ENCODE peak calls at places on chromosome 7, in five cellular contexts. A is keratinocyte, I is MM.1S, Z is right lobe of liver, T is PC-3. M is an unnamed sample.

GRCh38 chr7:142440219-142441073 is 182.6 kb upstream of the PRSS58 start:
- DNase-seq in A (peak; percentile 15), I (peak; percentile 36), Z (no peak), T (peak; percentile 95), M (no peak)

GRCh38 chr7:55512635-55513034 is 59.7 kb downstream of the VOPP1 start:
- DNase-seq in A (no peak), I (no peak), Z (no peak), T (no peak), M (no peak)

GRCh38 chr7:147771344-147771743 is 819.2 kb upstream of the C7orf33 start:
- DNase-seq in A (no peak), I (no peak), Z (no peak), T (no peak), M (no peak)

GRCh38 chr7:76231583-76231982 is 29.9 kb downstream of the SRRM3 start:
- DNase-seq in A (no peak), I (no peak), Z (no peak), T (peak; percentile 21), M (no peak)

GRCh38 chr7:83648464-83649241 is at the start of gene SEMA3E:
- DNase-seq in A (no peak), I (no peak), Z (no peak), T (peak; percentile 52), M (no peak)

GRCh38 chr7:23700058-23700457 is 10.0 kb upstream of the STK31 start:
- DNase-seq in A (no peak), I (no peak), Z (no peak), T (no peak), M (no peak)

GRCh38 chr7:107167483-107168232 is 1.1 kb upstream of the HBP1 start:
- DNase-seq in A (peak; percentile 59), I (peak; percentile 79), Z (peak; percentile 74), T (peak; percentile 78), M (no peak)

GRCh38 chr7:74010407-74010806 is 17.6 kb upstream of the ELN start:
- DNase-seq in A (no peak), I (no peak), Z (no peak), T (no peak), M (no peak)

GRCh38 chr7:127731431-127732080 is 79.6 kb downstream of the SND1 start:
- DNase-seq in A (no peak), I (no peak), Z (no peak), T (no peak), M (no peak)

GRCh38 chr7:96707901-96708774 is 1.5 kb downstream of the SEM1 start:
- DNase-seq in A (no peak), I (no peak), Z (no peak), T (peak; percentile 36), M (no peak)

GRCh38 chr7:13262929-13263530 is 575.6 kb downstream of the ARL4A start:
- DNase-seq in A (no peak), I (peak; percentile 54), Z (no peak), T (peak; percentile 74), M (no peak)

GRCh38 chr7:51023547-51023946 is 240.9 kb upstream of the GRB10 start:
- DNase-seq in A (no peak), I (no peak), Z (no peak), T (no peak), M (no peak)

GRCh38 chr7:83178066-83178465 is 15.4 kb upstream of the PCLO start:
- DNase-seq in A (no peak), I (no peak), Z (no peak), T (no peak), M (no peak)

GRCh38 chr7:55152490-55152889 is 133.7 kb downstream of the EGFR start:
- DNase-seq in A (no peak), I (no peak), Z (no peak), T (no peak), M (peak; percentile 58)

GRCh38 chr7:25169683-25170082 is 44.6 kb upstream of the CYCS start:
- DNase-seq in A (no peak), I (no peak), Z (no peak), T (no peak), M (no peak)

GRCh38 chr7:121504478-121504877 is 108.4 kb upstream of the FAM3C start:
- DNase-seq in A (peak; percentile 25), I (no peak), Z (no peak), T (peak; percentile 76), M (no peak)

GRCh38 chr7:6436385-6436685 is 11.4 kb downstream of the DAGLB start:
- DNase-seq in A (no peak), I (peak; percentile 83), Z (no peak), T (no peak), M (no peak)

GRCh38 chr7:28682811-28683210 is 270.5 kb downstream of the CREB5 start:
- DNase-seq in A (no peak), I (no peak), Z (no peak), T (no peak), M (no peak)

GRCh38 chr7:41754046-41754445 is 51.2 kb upstream of the INHBA start:
- DNase-seq in A (no peak), I (no peak), Z (no peak), T (peak; percentile 28), M (no peak)

GRCh38 chr7:70694909-70695803 is 436.8 kb upstream of the GALNT17 start:
- DNase-seq in A (no peak), I (peak; percentile 15), Z (peak; percentile 57), T (no peak), M (no peak)

GRCh38 chr7:141397236-141398163 is 153.7 kb upstream of the AGK start:
- DNase-seq in A (no peak), I (no peak), Z (no peak), T (no peak), M (no peak)

GRCh38 chr7:711967-712600 is 14.4 kb upstream of the DNAAF5 start:
- DNase-seq in A (no peak), I (no peak), Z (no peak), T (no peak), M (peak; percentile 51)

GRCh38 chr7:36958094-36958718 is 233.9 kb upstream of the AOAH start:
- DNase-seq in A (no peak), I (no peak), Z (no peak), T (no peak), M (no peak)

GRCh38 chr7:53246974-53247373 is 211.5 kb downstream of the POM121L12 start:
- DNase-seq in A (no peak), I (no peak), Z (no peak), T (no peak), M (no peak)

GRCh38 chr7:129751916-129752315 is 140.4 kb downstream of the NRF1 start:
- DNase-seq in A (no peak), I (no peak), Z (no peak), T (no peak), M (no peak)

GRCh38 chr7:139776486-139777303 is 1.1 kb downstream of the HIPK2 start:
- DNase-seq in A (no peak), I (peak; percentile 74), Z (peak; percentile 70), T (peak; percentile 16), M (peak; percentile 83)

GRCh38 chr7:43492906-43493305 is 90.0 kb upstream of the STK17A start:
- DNase-seq in A (no peak), I (no peak), Z (no peak), T (no peak), M (no peak)
- H3K27ac ChIP-seq in A (no peak overlapping the region), I (no peak overlapping the region), Z (no peak overlapping the region), T (no peak overlapping the region), M (no peak overlapping the region)

GRCh38 chr7:2104716-2105115 is 128.0 kb downstream of the MAD1L1 start:
- DNase-seq in A (no peak), I (no peak), Z (no peak), T (no peak), M (no peak)
- H3K4me3 ChIP-seq in A (no peak overlapping the region), I (no peak overlapping the region), Z (no peak overlapping the region), T (no peak overlapping the region), M (no peak overlapping the region)

GRCh38 chr7:149071641-149072437 is 18.7 kb downstream of the ZNF786 start:
- DNase-seq in A (no peak), I (no peak), Z (no peak), T (no peak), M (peak; percentile 86)
- H3K27ac ChIP-seq in A (no peak overlapping the region), I (no peak overlapping the region), Z (no peak overlapping the region), T (no peak overlapping the region), M (no peak overlapping the region)

DNA sequence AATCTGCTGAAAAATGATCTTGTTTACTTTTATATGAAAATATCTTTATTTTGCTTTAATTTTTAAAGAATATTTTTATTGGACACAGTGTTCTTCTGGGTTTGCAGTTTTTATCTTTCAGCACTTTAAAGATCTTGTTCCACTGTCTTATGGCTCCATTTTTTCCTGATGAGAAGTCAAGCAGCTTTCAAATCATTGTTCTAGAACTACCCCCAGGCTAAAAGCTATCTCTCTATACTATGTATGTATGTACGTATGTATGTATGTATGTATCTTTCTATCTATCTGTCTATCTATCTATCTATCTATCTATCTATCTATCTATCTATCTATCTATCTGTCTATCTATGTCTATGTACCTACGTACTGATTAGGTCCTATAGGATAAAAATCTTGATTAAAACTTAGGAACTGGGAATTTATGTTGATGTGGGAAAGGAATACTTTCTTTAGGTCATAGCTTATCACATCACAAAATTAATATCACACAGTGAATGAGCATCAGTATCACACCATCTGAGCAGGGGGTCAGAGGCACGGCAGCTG is 35.4 kb upstream of the TSPAN13 start:
- DNase-seq in A (no peak), I (no peak), Z (no peak), T (no peak), M (no peak)
- H3K4me3 ChIP-seq in A (no peak overlapping the region), I (no peak overlapping the region), Z (no peak overlapping the region), T (no peak overlapping the region), M (no peak overlapping the region)

GRCh38 chr7:39647816-39648215 is 24.4 kb downstream of the RALA start:
- DNase-seq in A (no peak), I (no peak), Z (no peak), T (no peak), M (no peak)

GRCh38 chr7:39651262-39651661 is 27.9 kb downstream of the RALA start:
- DNase-seq in A (no peak), I (no peak), Z (no peak), T (no peak), M (no peak)

GRCh38 chr7:39645482-39646407 is 22.4 kb downstream of the RALA start:
- DNase-seq in A (no peak), I (no peak), Z (no peak), T (no peak), M (no peak)

GRCh38 chr7:39656415-39656814 is 33.0 kb downstream of the RALA start:
- DNase-seq in A (no peak), I (peak; percentile 75), Z (no peak), T (no peak), M (no peak)

DNA sequence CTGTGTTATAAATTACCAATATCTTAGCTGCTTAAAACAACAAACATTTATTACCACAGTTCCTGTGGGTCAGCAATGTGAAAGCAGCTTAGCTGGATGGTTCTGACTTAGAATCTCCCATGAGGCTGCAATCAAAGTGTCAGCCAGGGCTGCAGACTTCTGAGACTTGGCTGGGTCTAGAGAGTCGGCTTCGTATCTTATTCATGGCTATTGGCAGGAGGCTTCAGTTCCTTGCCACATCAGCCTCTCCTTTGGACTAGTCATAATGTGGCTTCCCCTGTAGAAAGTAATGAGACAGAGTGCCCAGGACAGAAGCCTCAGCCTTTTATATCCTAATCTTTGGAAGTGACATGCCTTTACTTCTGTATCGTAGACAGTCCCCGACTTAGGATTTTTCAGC is 27.3 kb downstream of the RALA start:
- DNase-seq in A (no peak), I (no peak), Z (no peak), T (no peak), M (no peak)
- H3K27ac ChIP-seq in A (no peak overlapping the region), I (no peak overlapping the region), Z (no peak overlapping the region), T (no peak overlapping the region), M (no peak overlapping the region)